ENCODE peak calls at places on chromosomes 1 and 21, in eight cellular contexts. I is endothelial cell of umbilical vein, X is HCT116, G is A549, A is SK-N-SH, C is H1, D is K562, Q is HepG2. B is an unnamed sample.

GRCh38 chr1:43431676-43432075 is 22.1 kb downstream of the HYI start:
- DNase-seq in X (no peak), Q (no peak), D (no peak), A (no peak), G (no peak), I (no peak), C (no peak), B (no peak)

GRCh38 chr1:7688659-7689058 is 82.4 kb upstream of the VAMP3 start:
- DNase-seq in C (no peak), X (no peak), A (no peak), Q (peak), G (no peak), I (no peak), D (no peak), B (no peak)

GRCh38 chr1:157095091-157095490 is 4.5 kb downstream of the ETV3L start:
- DNase-seq in G (no peak), C (no peak), A (peak), I (no peak), X (no peak), Q (no peak), D (no peak), B (no peak)

GRCh38 chr1:164787834-164788231 is 228.8 kb downstream of the PBX1 start:
- DNase-seq in C (no peak), I (no peak), X (no peak), G (no peak), A (no peak), Q (no peak), D (no peak), B (no peak)

GRCh38 chr21:45366931-45367401 is 38.0 kb upstream of the COL18A1 start:
- DNase-seq in C (no peak), I (peak), X (no peak), Q (peak), G (peak), A (peak), D (peak), B (no peak)

GRCh38 chr21:15034126-15034848 is 30.5 kb downstream of the NRIP1 start:
- DNase-seq in I (peak), C (no peak), A (no peak), Q (no peak), D (no peak), G (no peak), X (no peak), B (no peak)

GRCh38 chr1:26861889-26862371 is 1.0 kb upstream of the SFN start:
- DNase-seq in A (no peak), X (peak), Q (no peak), I (no peak), D (no peak), G (no peak), C (no peak), B (no peak)

GRCh38 chr1:27150641-27151040 is 4.3 kb downstream of the SLC9A1 start:
- DNase-seq in D (no peak), X (no peak), A (no peak), I (no peak), G (no peak), C (no peak), Q (no peak), B (no peak)

GRCh38 chr1:75233302-75233929 is 99.2 kb downstream of the LHX8 start:
- DNase-seq in A (peak), X (peak), C (no peak), I (peak), Q (peak), G (peak), D (peak), B (peak)

GRCh38 chr1:190170321-190170720 is 307.3 kb downstream of the BRINP3 start:
- DNase-seq in D (no peak), A (no peak), C (no peak), X (no peak), G (no peak), I (peak), Q (no peak), B (no peak)

GRCh38 chr21:18801468-18801867 is 397.9 kb upstream of the TMPRSS15 start:
- DNase-seq in X (no peak), A (peak), G (peak), Q (no peak), C (no peak), D (no peak), I (peak), B (peak)

GRCh38 chr1:18632218-18632588 is 1.6 kb downstream of the PAX7 start:
- DNase-seq in Q (no peak), A (peak), I (no peak), X (no peak), C (peak), D (no peak), G (no peak), B (no peak)

GRCh38 chr1:227428803-227429202 is 110.5 kb upstream of the CDC42BPA start:
- DNase-seq in G (peak), Q (peak), A (no peak), D (no peak), C (no peak), I (peak), X (no peak), B (no peak)

GRCh38 chr1:243882276-243882675 is 32.2 kb upstream of the AKT3 start:
- DNase-seq in C (no peak), I (no peak), Q (no peak), X (no peak), G (peak), A (no peak), D (peak), B (peak)

GRCh38 chr1:236110137-236110536 is 32.2 kb upstream of the GPR137B start:
- DNase-seq in Q (no peak), C (no peak), I (no peak), A (no peak), G (no peak), D (no peak), X (no peak), B (no peak)

GRCh38 chr21:16047857-16048256 is 318.1 kb downstream of the USP25 start:
- DNase-seq in D (no peak), G (no peak), I (no peak), A (peak), X (no peak), C (no peak), Q (no peak), B (no peak)

GRCh38 chr1:217917277-217917887 is 286.2 kb downstream of the SPATA17 start:
- DNase-seq in X (no peak), I (no peak), A (no peak), C (no peak), G (no peak), Q (no peak), D (no peak), B (no peak)

GRCh38 chr1:156668801-156669637 is 8.2 kb downstream of the NES start:
- DNase-seq in G (no peak), A (peak), C (peak), Q (no peak), D (peak), I (no peak), X (no peak), B (no peak)

GRCh38 chr1:24605534-24606295 is 37.4 kb upstream of the SRRM1 start:
- DNase-seq in I (no peak), Q (peak), A (no peak), D (no peak), C (no peak), X (no peak), G (no peak), B (no peak)

GRCh38 chr1:67897270-67897949 is 64.1 kb upstream of the GNG12 start:
- DNase-seq in C (no peak), Q (no peak), A (no peak), D (peak), X (no peak), G (peak), I (peak), B (no peak)

GRCh38 chr1:225482489-225482950 is 54.7 kb upstream of the LBR start:
- DNase-seq in Q (no peak), C (peak), D (no peak), A (no peak), X (no peak), G (no peak), I (no peak), B (no peak)

GRCh38 chr1:196148367-196148970 is 459.8 kb downstream of the KCNT2 start:
- DNase-seq in Q (peak), A (peak), D (peak), I (peak), C (no peak), X (peak), G (peak), B (peak)

GRCh38 chr1:109838838-109839240 is 71.8 kb upstream of the CSF1 start:
- DNase-seq in A (no peak), G (peak), I (no peak), X (peak), D (peak), Q (peak), C (no peak), B (no peak)

GRCh38 chr1:116940809-116941640 is 31.3 kb downstream of the PTGFRN start:
- DNase-seq in C (no peak), A (peak), X (no peak), D (no peak), I (no peak), Q (no peak), G (no peak), B (no peak)

GRCh38 chr1:235908742-235909520 is 42.2 kb upstream of the LYST start:
- DNase-seq in Q (no peak), A (no peak), X (peak), I (peak), D (no peak), C (no peak), G (peak), B (no peak)

GRCh38 chr21:45972716-45973474 is 8.7 kb upstream of the COL6A1 start:
- DNase-seq in Q (no peak), D (no peak), A (peak), C (peak), I (peak), X (no peak), G (no peak), B (no peak)

GRCh38 chr1:38336961-38337360 is 290.4 kb upstream of the POU3F1 start:
- DNase-seq in A (no peak), C (no peak), X (no peak), D (no peak), I (no peak), Q (no peak), G (no peak), B (no peak)

GRCh38 chr1:226675720-226676357 is 63.2 kb downstream of the ITPKB start:
- DNase-seq in X (no peak), G (no peak), C (no peak), D (no peak), A (no peak), Q (no peak), I (no peak), B (no peak)

GRCh38 chr1:25821630-25822091 is 1.9 kb downstream of the MTFR1L start:
- DNase-seq in G (no peak), X (no peak), D (peak), C (no peak), A (no peak), Q (no peak), I (no peak), B (no peak)

GRCh38 chr1:154998818-154999650 is 3.6 kb upstream of the ZBTB7B start:
- DNase-seq in G (peak), A (peak), X (peak), D (peak), C (peak), Q (no peak), I (peak), B (peak)

GRCh38 chr1:229758101-229759036 is 132.3 kb downstream of the URB2 start:
- DNase-seq in C (no peak), X (no peak), D (no peak), G (no peak), A (no peak), Q (no peak), I (no peak), B (no peak)

GRCh38 chr1:179061360-179062282 is 20.2 kb upstream of the TOR3A start:
- DNase-seq in D (peak), Q (no peak), X (no peak), G (peak), I (no peak), C (no peak), A (no peak), B (no peak)

GRCh38 chr1:53557369-53557768 is 98.2 kb downstream of the DMRTB1 start:
- DNase-seq in I (no peak), G (no peak), A (peak), X (no peak), Q (no peak), C (no peak), D (no peak), B (no peak)

GRCh38 chr1:210377934-210378333 is 49.2 kb downstream of the HHAT start:
- DNase-seq in Q (no peak), A (no peak), D (no peak), G (no peak), I (no peak), X (no peak), C (no peak), B (no peak)

DNA sequence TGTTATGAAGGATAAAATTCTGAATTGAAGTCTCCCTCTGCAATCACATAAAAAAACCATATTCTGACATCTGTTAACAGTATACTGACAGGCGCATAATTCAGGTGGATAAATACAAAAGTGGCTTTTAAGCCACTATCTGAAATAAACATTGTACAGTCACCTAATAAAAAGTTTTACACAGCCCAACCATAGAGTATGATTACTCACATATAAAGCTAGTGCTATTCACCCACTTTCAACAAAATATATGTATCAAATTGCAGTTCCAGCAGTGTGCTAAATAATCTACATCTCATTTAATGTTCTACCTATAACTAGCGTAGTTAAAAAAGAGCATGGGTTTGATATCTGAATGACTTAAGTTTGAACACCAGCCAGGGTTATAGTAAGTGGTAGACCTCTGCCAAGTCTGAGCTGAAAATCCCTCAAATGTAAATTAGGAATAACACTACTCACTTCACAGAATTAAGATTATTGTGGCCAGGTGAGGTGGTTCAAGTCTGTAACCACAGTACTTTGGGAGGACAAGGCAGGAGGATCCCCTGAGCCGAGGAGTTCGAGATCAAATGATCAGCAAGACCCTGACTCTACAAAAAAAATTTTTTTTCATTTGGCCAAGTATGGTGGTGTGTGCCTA is 3.9 kb downstream of the EGLN1 start:
- DNase-seq in D (no peak), A (no peak), Q (no peak), I (peak), G (no peak), X (no peak), C (no peak), B (no peak)
- H3K4me3 ChIP-seq in D (peak), A (peak), Q (peak), I (no peak), G (peak), X (no peak), C (no peak), B (peak)

DNA sequence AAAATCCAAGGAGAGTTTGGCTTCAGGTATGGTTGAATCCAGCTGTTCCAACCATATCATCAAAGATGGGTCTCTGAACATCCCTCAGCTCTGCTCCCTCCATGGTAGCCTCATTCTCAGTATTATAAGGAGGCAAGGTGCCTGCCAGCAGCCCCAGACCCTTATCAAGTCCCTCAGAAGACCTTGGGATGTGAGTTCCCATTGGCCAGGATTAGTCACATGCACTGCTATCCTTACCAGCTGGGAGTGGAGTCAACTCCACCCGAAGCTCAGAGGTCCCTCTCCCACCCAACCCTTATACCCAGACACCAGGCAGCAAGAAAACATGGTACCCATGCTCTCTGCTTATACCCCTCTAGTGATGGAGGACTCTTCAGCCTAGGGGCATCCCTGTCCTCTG is 153.7 kb upstream of the ZBTB40 start:
- DNase-seq in A (no peak), C (peak), G (no peak), X (no peak), D (no peak), I (no peak), Q (no peak), B (no peak)
- TF ChIP-seq CTCF in A (no peak), C (no peak), G (no peak), X (no peak), D (no peak), I (no peak), Q (no peak), B (no peak)

DNA sequence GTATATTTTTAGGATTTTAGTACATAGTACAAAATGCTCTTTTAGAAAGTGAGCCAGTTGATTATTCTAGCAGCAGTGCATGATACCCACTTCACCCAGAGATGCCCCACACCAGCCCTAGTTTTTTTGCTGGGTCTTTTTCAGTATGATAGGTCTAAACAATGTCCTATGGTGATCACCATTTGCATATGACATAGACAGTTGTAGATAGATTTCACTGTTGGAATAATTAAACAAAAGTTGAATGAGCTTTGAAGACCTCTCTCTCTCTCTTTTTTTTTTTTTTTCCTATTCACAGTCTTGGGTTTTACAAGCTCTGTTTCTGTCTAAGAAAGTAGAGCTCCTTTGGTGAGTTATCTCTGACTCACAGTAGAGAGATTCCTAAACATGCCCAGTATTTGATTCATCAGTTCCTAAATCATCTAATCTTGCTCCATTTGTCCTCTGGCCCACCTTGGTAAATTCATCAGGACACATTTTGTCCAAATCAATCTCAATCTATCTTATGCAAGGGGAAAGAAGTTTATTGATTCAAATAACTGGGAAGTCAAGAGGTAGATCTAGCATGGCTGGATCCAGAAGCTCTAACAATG is 44.7 kb upstream of the VAV3 start:
- DNase-seq in A (no peak), X (no peak), D (no peak), I (no peak), G (no peak), Q (no peak), C (no peak), B (no peak)
- TF ChIP-seq MAX in A (no peak), X (no peak), D (no peak), I (no peak), G (no peak), Q (no peak), C (no peak), B (no peak)

GRCh38 chr1:10717296-10718082 is 79.0 kb downstream of the CASZ1 start:
- DNase-seq in C (no peak), A (no peak), I (no peak), Q (no peak), D (peak), G (no peak), X (no peak), B (no peak)

GRCh38 chr1:10718083-10718415 is 78.4 kb downstream of the CASZ1 start:
- DNase-seq in G (no peak), D (no peak), X (no peak), A (no peak), Q (no peak), C (no peak), I (no peak), B (no peak)

GRCh38 chr1:10714337-10715114 is 81.9 kb downstream of the CASZ1 start:
- DNase-seq in C (no peak), I (no peak), Q (no peak), D (no peak), A (no peak), X (no peak), G (no peak), B (no peak)

GRCh38 chr1:10716840-10717239 is 79.6 kb downstream of the CASZ1 start:
- DNase-seq in A (no peak), X (no peak), I (no peak), G (no peak), C (no peak), Q (no peak), D (no peak), B (no peak)

DNA sequence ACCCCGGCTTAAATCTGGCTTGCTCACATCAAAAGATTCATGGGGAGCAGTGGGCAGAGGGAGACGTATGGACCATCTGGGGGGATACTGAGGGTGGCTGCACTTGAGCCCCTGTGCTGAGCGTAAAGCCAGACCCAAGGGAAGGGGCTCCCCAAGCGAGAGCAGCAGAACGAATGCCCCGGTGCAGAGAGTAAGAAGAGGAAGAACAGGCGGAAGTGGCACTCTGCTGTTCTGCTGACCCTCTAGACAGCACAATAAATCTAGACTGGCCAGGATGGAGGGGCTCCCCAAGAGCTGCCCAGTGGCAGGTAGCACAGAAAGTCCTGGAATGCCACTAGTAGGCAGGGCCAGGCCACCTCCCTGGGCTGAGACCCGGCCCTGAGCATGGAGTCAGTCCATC is 80.0 kb downstream of the CASZ1 start:
- DNase-seq in Q (no peak), I (no peak), A (no peak), X (no peak), G (no peak), D (no peak), C (no peak), B (no peak)
- H3K4me3 ChIP-seq in Q (no peak), I (no peak), A (no peak), X (no peak), G (no peak), D (no peak), C (no peak), B (no peak)

GRCh38 chr1:95916616-95917015 is 682.6 kb downstream of the RWDD3 start:
- DNase-seq in G (no peak), D (no peak), X (no peak), Q (no peak), A (no peak), C (no peak), I (peak), B (peak)
- TF ChIP-seq CTCF in G (no peak), D (no peak), X (peak), Q (peak), A (peak), C (peak), I (peak), B (no peak)

DNA sequence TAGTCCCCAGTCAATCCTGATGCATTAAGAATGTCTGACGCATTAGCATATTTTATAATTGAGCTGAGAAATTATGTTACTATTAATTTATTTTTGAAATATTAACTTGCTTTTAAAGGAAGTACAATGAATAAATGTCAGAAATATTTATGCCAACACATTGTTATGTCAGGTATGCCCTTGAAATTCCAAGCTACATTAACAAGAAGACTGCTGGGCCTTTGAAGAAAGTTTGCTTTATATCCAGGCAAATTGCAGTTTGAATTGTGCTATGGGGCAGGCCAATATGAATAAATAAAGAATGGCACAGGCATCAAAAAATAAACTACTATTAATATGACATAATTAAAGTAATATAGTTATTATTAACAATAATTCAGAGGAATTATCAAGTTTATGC is 1391.3 kb downstream of the PLA2G4A start:
- DNase-seq in D (no peak), Q (no peak), G (no peak), A (no peak), I (no peak), X (no peak), C (no peak), B (no peak)
- TF ChIP-seq MAX in D (no peak), Q (no peak), G (no peak), A (no peak), I (no peak), X (no peak), C (no peak), B (no peak)

GRCh38 chr1:52158218-52158617 is 16.3 kb downstream of the ZFYVE9 start:
- DNase-seq in G (no peak), A (no peak), I (no peak), D (no peak), X (no peak), C (no peak), Q (no peak), B (no peak)
- H3K4me3 ChIP-seq in G (no peak), A (no peak), I (no peak), D (no peak), X (peak), C (no peak), Q (no peak), B (no peak)

GRCh38 chr1:46941135-46941694 is at the start of gene CYP4A11:
- DNase-seq in I (no peak), X (no peak), D (no peak), C (no peak), Q (no peak), G (no peak), A (no peak), B (no peak)
- TF ChIP-seq CTCF in I (no peak), X (no peak), D (no peak), C (no peak), Q (no peak), G (no peak), A (no peak), B (no peak)